ENCODE peak calls at places on chromosomes 11 and 22, in eight cellular contexts. F is tibial artery; C is cardiac muscle cell; R is RWPE1; W is neuronal stem cell; S is CD8-positive, alpha-beta memory T cell; I is A549; D is right atrium auricular region. T is an unnamed sample.

GRCh38 chr22:37416806-37417205 is 10.5 kb downstream of the ELFN2 start:
- DNase-seq in I (no peak), F (no peak), D (no peak), C (peak; percentile 28), S (no peak), W (no peak), R (no peak), T (peak; percentile 15)

GRCh38 chr11:118838905-118839553 is 44.7 kb upstream of the CXCR5 start:
- DNase-seq in W (no peak), S (no peak), D (no peak), F (no peak), R (no peak), C (no peak), I (no peak), T (no peak)

GRCh38 chr11:128691802-128692749 is 1.8 kb upstream of the FLI1 start:
- DNase-seq in I (no peak), W (no peak), D (no peak), R (no peak), S (no peak), F (no peak), C (no peak), T (no peak)

GRCh38 chr22:26364066-26365015 is 64.7 kb upstream of the ASPHD2 start:
- DNase-seq in S (peak; percentile 38), R (peak; percentile 51), C (peak; percentile 86), W (peak; percentile 81), F (no peak), I (peak; percentile 81), D (peak; percentile 65), T (no peak)

GRCh38 chr11:64813826-64814225 is 3.5 kb upstream of the MEN1 start:
- DNase-seq in C (no peak), R (no peak), W (no peak), D (no peak), F (no peak), I (no peak), S (no peak), T (no peak)

GRCh38 chr11:66840317-66841091 is 2.7 kb upstream of the RCE1 start:
- DNase-seq in W (no peak), S (no peak), R (no peak), D (peak; percentile 44), I (no peak), C (no peak), F (no peak), T (no peak)

GRCh38 chr22:30348837-30349236 is 7.9 kb downstream of the SF3A1 start:
- DNase-seq in C (no peak), I (no peak), R (no peak), S (no peak), D (no peak), W (no peak), F (no peak), T (no peak)

GRCh38 chr11:128898580-128899344 is 7.6 kb downstream of the KCNJ5 start:
- DNase-seq in F (no peak), R (no peak), D (no peak), I (no peak), W (no peak), C (no peak), S (no peak), T (no peak)

GRCh38 chr22:48711031-48711431 is 1116.6 kb downstream of the BRD1 start:
- DNase-seq in F (peak; percentile 41), S (no peak), W (no peak), D (no peak), I (no peak), C (no peak), R (no peak), T (no peak)

GRCh38 chr11:6962673-6963072 is 36.4 kb downstream of the ZNF215 start:
- DNase-seq in R (no peak), F (no peak), C (no peak), W (no peak), D (no peak), I (no peak), S (no peak), T (no peak)

GRCh38 chr11:21561589-21561988 is 631.3 kb upstream of the ANO5 start:
- DNase-seq in R (no peak), W (no peak), C (no peak), D (no peak), I (peak; percentile 72), S (no peak), F (no peak), T (no peak)

GRCh38 chr22:31496735-31497146 is 405 bp downstream of the SFI1 start:
- DNase-seq in F (peak; percentile 68), R (no peak), I (no peak), D (no peak), C (no peak), W (no peak), S (no peak), T (peak; percentile 36)

GRCh38 chr11:57224537-57224936 is 12.5 kb downstream of the APLNR start:
- DNase-seq in R (peak; percentile 30), F (no peak), S (no peak), D (no peak), W (no peak), I (peak; percentile 55), C (no peak), T (no peak)

GRCh38 chr11:131609317-131609716 is 238.9 kb downstream of the NTM start:
- DNase-seq in R (no peak), S (no peak), D (no peak), F (no peak), I (no peak), C (no peak), W (no peak), T (no peak)

GRCh38 chr11:73327812-73328364 is 19.8 kb downstream of the ARHGEF17 start:
- DNase-seq in D (no peak), R (no peak), C (no peak), S (no peak), F (no peak), W (no peak), I (no peak), T (no peak)

GRCh38 chr11:126197277-126197939 is 14.0 kb downstream of the RPUSD4 start:
- DNase-seq in F (no peak), C (no peak), W (no peak), R (no peak), S (no peak), I (no peak), D (no peak), T (no peak)

GRCh38 chr22:36257308-36257707 is 4.4 kb downstream of the APOL1 start:
- DNase-seq in I (no peak), W (no peak), F (no peak), D (no peak), S (no peak), R (no peak), C (no peak), T (no peak)

DNA sequence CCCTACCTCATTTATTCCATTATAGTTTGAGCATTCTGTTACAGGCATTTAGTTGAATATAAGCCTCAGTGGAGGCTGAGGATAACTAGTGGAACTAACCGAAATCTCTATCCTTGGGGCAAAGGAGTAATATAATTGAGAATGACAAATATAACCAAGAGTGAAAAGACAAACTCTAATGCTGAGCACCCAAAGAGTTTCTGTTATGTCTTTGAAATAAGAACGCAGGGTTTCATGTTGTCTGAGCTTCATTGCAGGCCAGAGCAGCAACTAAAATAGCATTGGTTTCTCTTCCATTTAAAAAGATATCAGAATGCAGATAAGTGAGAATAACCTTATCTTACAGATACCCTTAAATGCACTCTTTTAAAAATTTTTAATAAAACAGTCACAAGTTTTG is 131.8 kb downstream of the SBF2 start:
- DNase-seq in I (no peak), F (no peak), C (no peak), W (no peak), R (no peak), D (no peak), S (no peak), T (no peak)
- H3K27ac ChIP-seq in I (no peak overlapping the region), F (peak overlapping the region; percentile 6), C (no peak overlapping the region), W (no peak overlapping the region), R (no peak overlapping the region), D (no peak overlapping the region), S (no peak overlapping the region), T (no peak overlapping the region)

GRCh38 chr22:39301926-39302325 is 17.5 kb downstream of the RPL3 start:
- DNase-seq in W (no peak), R (no peak), C (no peak), I (no peak), F (no peak), D (no peak), S (no peak), T (no peak)

GRCh38 chr22:39298194-39298987 is 21.0 kb downstream of the RPL3 start:
- DNase-seq in W (no peak), F (no peak), D (no peak), C (no peak), R (no peak), S (no peak), I (no peak), T (no peak)

GRCh38 chr22:39301108-39301507 is 18.3 kb downstream of the RPL3 start:
- DNase-seq in R (no peak), C (no peak), F (no peak), W (no peak), I (no peak), D (no peak), S (no peak), T (no peak)

GRCh38 chr22:39300198-39300830 is 19.1 kb downstream of the RPL3 start:
- DNase-seq in R (no peak), D (peak; percentile 77), C (peak; percentile 32), I (no peak), W (no peak), S (no peak), F (peak; percentile 84), T (no peak)

DNA sequence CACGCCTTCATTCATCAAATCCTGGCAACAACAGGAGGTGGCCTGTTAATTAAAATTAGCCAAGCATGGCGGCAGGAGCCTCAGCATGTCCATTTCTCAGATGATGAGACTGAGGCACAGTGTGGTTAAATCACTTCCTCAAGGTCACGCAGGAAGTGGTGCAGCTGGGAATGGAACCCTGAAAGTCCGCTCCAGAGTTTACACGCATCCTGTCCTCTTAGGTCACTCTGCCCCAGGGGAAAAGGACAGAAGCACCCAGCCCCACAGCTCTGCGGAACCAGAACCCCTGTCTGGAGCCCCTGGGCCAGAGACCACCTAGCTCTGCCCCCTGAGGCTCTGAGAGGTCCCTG is 19.6 kb downstream of the RPL3 start:
- DNase-seq in W (no peak), R (no peak), I (peak; percentile 64), D (no peak), C (no peak), S (no peak), F (no peak), T (no peak)
- H3K27ac ChIP-seq in W (no peak overlapping the region), R (peak overlapping the region; percentile 45), I (peak overlapping the region; percentile 86), D (peak overlapping the region; percentile 72), C (no peak overlapping the region), S (peak overlapping the region; percentile 38), F (peak overlapping the region; percentile 62), T (peak overlapping the region; percentile 40)

GRCh38 chr11:58391879-58392278 is 14.8 kb downstream of the OR5B3 start:
- DNase-seq in R (no peak), I (no peak), C (no peak), S (no peak), W (no peak), F (no peak), D (no peak), T (no peak)
- H3K27ac ChIP-seq in R (no peak overlapping the region), I (no peak overlapping the region), C (no peak overlapping the region), S (no peak overlapping the region), W (no peak overlapping the region), F (no peak overlapping the region), D (no peak overlapping the region), T (no peak overlapping the region)

DNA sequence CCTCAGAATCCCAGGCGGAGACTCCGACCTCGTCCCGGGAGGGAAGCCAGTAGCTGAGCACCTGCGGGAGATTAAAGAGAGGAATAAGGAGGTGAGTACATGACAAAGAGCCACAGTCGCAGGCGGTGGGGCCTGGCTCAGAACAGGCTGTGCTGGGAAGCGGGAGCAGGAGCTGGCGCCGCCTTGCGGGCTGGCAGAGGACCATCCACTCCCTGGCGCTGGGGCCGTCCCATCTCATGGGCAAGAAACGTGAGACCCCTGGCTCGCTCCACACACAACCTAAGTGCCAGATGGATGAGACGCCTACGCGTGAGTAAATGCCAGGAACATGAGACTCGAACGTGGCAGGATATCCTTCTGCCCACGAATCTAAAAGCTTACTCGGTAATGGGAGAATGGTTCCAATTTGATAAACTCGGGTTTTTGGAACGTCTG is 6.3 kb downstream of the CEND1 start:
- DNase-seq in D (peak; percentile 83), I (peak; percentile 50), C (peak; percentile 89), S (no peak), R (peak; percentile 52), F (peak; percentile 88), W (peak; percentile 70), T (peak; percentile 56)
- H3K27ac ChIP-seq in D (peak overlapping the region; percentile 35), I (no peak overlapping the region), C (no peak overlapping the region), S (no peak overlapping the region), R (peak overlapping the region; percentile 65), F (peak overlapping the region; percentile 52), W (no peak overlapping the region), T (peak overlapping the region; percentile 49)